ENCODE peak calls at places on chromosomes 1 and 21, in four cellular contexts. X is sigmoid colon, K is kidney, Q is astrocyte. G is an unnamed sample.

GRCh38 chr1:27139980-27140379 is 14.9 kb downstream of the SLC9A1 start:
- DNase-seq in K (no peak), X (no peak), Q (no peak), G (no peak)

GRCh38 chr21:46097826-46098286 is at the start of gene COL6A2:
- DNase-seq in K (peak; percentile 86), X (peak; percentile 91), Q (no peak), G (no peak)

GRCh38 chr21:33886316-33886715 is 29.3 kb downstream of the ATP5PO start:
- DNase-seq in X (peak; percentile 36), Q (no peak), K (no peak), G (no peak)

GRCh38 chr21:42298237-42298636 is 17.0 kb downstream of the TFF3 start:
- DNase-seq in K (peak; percentile 39), X (no peak), Q (no peak), G (no peak)

GRCh38 chr1:5745776-5746610 is 246.2 kb downstream of the NPHP4 start:
- DNase-seq in K (peak; percentile 86), X (peak; percentile 71), Q (peak; percentile 10), G (peak; percentile 62)

GRCh38 chr1:48039088-48040049 is 42.2 kb upstream of the TRABD2B start:
- DNase-seq in Q (no peak), K (no peak), X (no peak), G (no peak)

GRCh38 chr1:15876357-15876756 is 28.9 kb downstream of the SPEN start:
- DNase-seq in Q (no peak), X (no peak), K (no peak), G (no peak)

GRCh38 chr1:236904874-236905741 is 99.1 kb downstream of the MT1HL1 start:
- DNase-seq in K (no peak), Q (peak; percentile 93), X (no peak), G (no peak)

GRCh38 chr1:193709607-193710006 is 523.2 kb upstream of the B3GALT2 start:
- DNase-seq in K (no peak), X (no peak), Q (no peak), G (no peak)

GRCh38 chr1:172477216-172477615 is 33.3 kb upstream of the PIGC start:
- DNase-seq in K (no peak), X (no peak), Q (no peak), G (no peak)

GRCh38 chr1:183807549-183808168 is 2.7 kb downstream of the RGL1 start:
- DNase-seq in K (no peak), Q (peak; percentile 85), X (peak; percentile 74), G (no peak)

DNA sequence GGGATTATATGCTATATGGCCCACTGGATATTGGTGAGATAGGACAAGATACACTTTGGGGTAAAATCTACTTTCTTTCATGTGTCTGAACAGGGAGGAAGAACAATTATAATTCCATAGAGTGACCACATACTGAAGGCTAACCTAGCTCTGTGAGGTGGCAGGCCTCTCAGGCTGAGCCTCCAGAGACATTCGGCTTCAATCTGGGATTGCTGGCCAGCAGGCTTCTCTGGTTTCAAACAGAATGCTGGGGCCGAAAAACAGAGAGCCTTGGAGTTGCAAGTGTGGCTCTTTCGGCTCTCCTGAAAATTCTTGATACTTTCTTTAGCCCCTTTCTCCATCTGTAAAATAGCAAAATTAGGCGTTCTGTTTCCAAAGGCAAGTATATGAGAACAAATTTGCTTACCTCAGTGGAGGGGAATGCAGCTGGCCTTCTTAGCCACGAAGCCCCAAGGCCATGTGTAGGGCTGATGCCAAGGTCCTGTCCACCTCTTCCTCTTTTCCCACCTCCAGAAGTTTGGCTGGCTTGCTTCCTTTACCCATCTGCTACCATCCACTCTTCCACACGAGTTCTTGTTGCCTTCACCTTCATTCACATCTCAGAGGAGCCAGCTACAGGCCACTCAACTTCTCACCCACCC is 30.0 kb upstream of the UBE2U start:
- DNase-seq in Q (no peak), X (no peak), K (no peak), G (no peak)
- H3K27ac ChIP-seq in Q (peak overlapping the region; percentile 89), X (peak overlapping the region; percentile 24), K (no peak overlapping the region), G (no peak overlapping the region)

GRCh38 chr1:56266355-56266754 is 313.0 kb downstream of the PLPP3 start:
- DNase-seq in K (no peak), X (no peak), Q (no peak), G (no peak)

GRCh38 chr1:56268519-56268918 is 310.8 kb downstream of the PLPP3 start:
- DNase-seq in K (no peak), X (no peak), Q (no peak), G (no peak)

GRCh38 chr1:56265205-56265604 is 314.2 kb downstream of the PLPP3 start:
- DNase-seq in Q (no peak), K (no peak), X (no peak), G (no peak)

GRCh38 chr1:56258395-56258794 is 321.0 kb downstream of the PLPP3 start:
- DNase-seq in Q (no peak), K (no peak), X (no peak), G (no peak)

GRCh38 chr1:56263908-56264307 is 315.5 kb downstream of the PLPP3 start:
- DNase-seq in K (no peak), X (no peak), Q (no peak), G (no peak)
- H3K27ac ChIP-seq in K (no peak overlapping the region), X (no peak overlapping the region), Q (no peak overlapping the region), G (no peak overlapping the region)

GRCh38 chr1:226034482-226034881 is 28.0 kb upstream of the H3-3A start:
- DNase-seq in Q (peak; percentile 98), K (peak; percentile 89), X (peak; percentile 92), G (peak; percentile 85)

GRCh38 chr1:226029093-226029496 is 30.0 kb upstream of the SDE2 start:
- DNase-seq in K (no peak), X (no peak), Q (no peak), G (no peak)

GRCh38 chr1:226035915-226036314 is 26.6 kb upstream of the H3-3A start:
- DNase-seq in Q (no peak), K (no peak), X (no peak), G (no peak)

GRCh38 chr1:226029568-226030225 is 30.6 kb upstream of the SDE2 start:
- DNase-seq in Q (no peak), X (no peak), K (no peak), G (no peak)

DNA sequence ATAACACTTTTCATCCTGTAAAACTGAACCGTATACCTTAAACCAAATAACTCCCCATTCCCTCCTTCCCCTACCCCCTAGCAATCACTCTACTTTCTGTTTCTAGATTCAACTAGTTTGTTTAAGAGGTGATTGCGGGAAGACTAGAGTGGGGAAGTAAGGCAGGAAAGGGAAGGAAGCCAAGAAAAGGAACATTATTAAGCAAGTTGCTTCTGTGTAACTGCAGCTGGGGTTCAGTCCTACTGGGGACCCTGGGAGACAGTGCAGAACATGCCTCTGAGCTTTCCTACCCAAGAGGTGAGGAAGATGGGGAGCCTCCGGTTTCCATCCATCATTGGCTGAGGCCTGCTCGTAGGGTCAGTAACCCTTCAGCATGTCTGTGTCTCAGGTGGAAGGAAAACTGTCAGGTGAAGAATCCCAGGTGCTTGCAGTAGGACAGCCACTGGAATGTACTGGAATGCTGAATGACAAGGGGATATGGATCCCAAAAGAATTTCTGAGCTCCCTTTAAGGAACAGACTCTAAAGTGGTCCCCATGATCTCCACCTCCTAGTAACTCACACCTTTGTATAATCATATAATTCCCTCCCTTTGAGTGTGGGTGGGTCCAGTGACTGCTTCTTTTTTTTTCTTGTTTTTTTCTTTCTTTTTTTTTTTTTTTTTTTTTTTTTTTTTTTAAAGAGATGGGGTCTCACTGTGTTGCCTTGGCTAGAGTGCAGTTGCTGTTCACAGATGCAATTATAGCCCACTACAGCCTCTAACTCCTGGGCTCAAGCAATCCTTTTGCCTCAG is 28.7 kb upstream of the H3-3A start:
- DNase-seq in X (no peak), Q (no peak), K (no peak), G (no peak)
- H3K27ac ChIP-seq in X (peak overlapping the region; percentile 53), Q (no peak overlapping the region), K (no peak overlapping the region), G (peak overlapping the region; percentile 27)

DNA sequence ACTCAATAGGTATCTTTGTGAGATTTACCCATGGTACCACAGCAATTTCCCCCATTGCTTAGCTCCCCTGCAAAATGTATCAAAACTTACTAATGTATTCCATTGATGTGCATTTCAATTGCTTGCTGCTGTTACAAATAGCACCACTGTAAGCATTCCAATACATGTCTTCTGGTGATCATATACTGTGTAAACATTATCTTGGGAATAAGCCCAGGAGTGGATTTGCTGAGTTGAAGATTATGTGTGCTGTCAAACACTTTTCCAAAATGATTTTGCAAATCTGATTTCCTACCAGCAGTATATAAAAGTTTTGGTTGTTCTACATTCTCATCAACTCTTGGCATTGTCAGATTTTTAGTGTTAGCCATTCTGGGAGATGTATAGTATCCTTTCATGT is 141.0 kb upstream of the KCTD3 start:
- DNase-seq in Q (no peak), K (no peak), X (no peak), G (no peak)
- H3K27ac ChIP-seq in Q (no peak overlapping the region), K (no peak overlapping the region), X (no peak overlapping the region), G (no peak overlapping the region)

DNA sequence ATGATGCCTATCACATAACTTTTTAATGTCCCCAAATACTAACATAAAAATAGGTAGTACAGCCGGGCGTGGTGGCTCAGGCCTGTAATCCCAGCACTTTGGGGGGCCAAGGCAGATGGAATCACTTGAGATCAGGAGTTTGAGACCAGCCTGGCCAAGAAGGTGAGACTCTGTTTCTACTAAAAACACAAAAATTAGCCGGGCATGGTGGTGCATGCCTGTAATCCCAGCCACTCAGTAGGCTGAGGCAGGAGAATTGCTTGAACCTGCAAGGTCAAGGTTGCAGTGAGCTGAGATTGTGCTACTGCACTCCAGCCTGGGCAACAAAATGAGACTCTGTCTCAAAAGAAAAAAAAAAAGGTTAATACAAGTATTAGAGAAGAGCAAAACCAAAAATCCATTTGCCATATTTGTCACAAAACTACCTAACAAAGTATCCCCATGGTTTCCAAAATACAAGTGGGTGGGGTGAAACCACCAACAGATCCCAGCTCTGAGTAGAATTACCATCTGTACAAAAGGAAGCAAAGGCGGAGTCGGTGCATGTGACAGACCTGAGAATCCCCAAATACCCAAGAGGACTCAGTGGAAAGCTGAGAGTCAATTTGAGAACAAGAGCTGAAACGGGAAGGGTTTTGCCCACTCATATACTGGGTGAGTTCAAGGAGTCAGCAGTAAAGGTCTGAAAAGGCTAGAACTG is 113.2 kb downstream of the TOMM20 start:
- DNase-seq in X (no peak), K (no peak), Q (no peak), G (no peak)
- H3K27ac ChIP-seq in X (no peak overlapping the region), K (no peak overlapping the region), Q (no peak overlapping the region), G (no peak overlapping the region)

GRCh38 chr1:207317561-207317960 is 3.9 kb upstream of the CD55 start:
- DNase-seq in X (no peak), K (no peak), Q (no peak), G (no peak)
- H3K27ac ChIP-seq in X (no peak overlapping the region), K (no peak overlapping the region), Q (no peak overlapping the region), G (peak overlapping the region; percentile 18)

DNA sequence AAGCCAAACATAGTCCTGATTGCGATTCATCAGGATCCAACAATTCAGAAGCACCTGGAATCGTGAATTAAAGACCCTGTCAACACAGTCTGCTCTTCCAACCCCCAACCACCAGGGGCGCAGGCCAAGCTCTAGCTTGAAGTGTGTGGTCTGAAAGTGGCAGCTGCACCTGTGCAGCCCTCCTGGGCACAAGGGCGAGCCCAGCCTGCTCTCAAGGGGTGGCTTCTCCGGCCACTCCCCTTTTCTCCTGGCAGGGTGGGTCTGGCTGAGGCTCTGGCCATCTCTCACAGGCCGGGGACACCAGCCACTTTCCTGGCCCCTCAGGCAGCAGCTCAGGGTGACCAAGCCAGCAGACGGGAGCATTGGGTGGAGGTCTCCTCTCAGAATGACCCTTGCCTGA is 62.3 kb downstream of the SLC66A1 start:
- DNase-seq in Q (no peak), K (no peak), X (no peak), G (no peak)
- H3K27ac ChIP-seq in Q (no peak overlapping the region), K (no peak overlapping the region), X (peak overlapping the region; percentile 24), G (no peak overlapping the region)

DNA sequence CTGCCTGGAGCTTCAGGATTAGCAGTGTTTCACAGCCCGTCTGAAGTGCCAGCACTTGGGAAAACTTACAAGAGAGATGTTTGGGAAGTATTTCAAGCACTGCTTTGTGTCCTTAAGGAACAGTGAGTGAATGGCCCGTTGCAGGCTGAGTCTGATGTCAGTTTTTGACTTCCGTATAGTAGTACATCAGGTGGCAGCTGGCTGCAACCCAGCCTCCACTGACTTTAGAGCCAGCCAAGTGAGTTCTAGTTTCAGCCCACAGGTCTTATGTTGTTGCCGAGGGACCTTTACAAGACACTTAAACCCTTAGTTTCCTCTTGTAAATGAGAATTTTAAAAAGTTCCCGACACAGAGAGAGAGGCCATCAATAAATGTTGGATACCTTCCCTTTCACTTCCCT is 35.0 kb downstream of the UCK2 start:
- DNase-seq in K (no peak), X (no peak), Q (no peak), G (no peak)
- H3K27ac ChIP-seq in K (no peak overlapping the region), X (no peak overlapping the region), Q (no peak overlapping the region), G (no peak overlapping the region)